ENCODE peak calls at places on chromosome 20, in eight cellular contexts. H is CD8-positive, alpha-beta T cell; M is AG09309; R is uterus; P is neural crest cell; U is GM12865; T is psoas muscle; F is AG04450. E is an unnamed sample.

GRCh38 chr20:25041813-25042530 is 16.0 kb downstream of the ACSS1 start:
- DNase-seq in H (no peak), R (no peak), F (no peak), P (no peak), M (no peak), U (no peak), T (peak), E (no peak)

GRCh38 chr20:9756660-9757059 is 82.2 kb downstream of the PAK5 start:
- DNase-seq in F (no peak), M (no peak), T (no peak), U (no peak), H (no peak), P (no peak), R (no peak), E (no peak)

GRCh38 chr20:41392871-41393704 is 26.5 kb upstream of the EMILIN3 start:
- DNase-seq in T (peak), F (no peak), R (peak), U (no peak), M (no peak), P (peak), H (no peak), E (no peak)

GRCh38 chr20:57350086-57350710 is 857 bp upstream of the RAE1 start:
- DNase-seq in F (no peak), T (no peak), R (no peak), P (no peak), U (no peak), M (peak), H (no peak), E (no peak)

GRCh38 chr20:53074811-53075314 is 102.7 kb downstream of the TSHZ2 start:
- DNase-seq in M (no peak), P (no peak), U (no peak), T (no peak), R (no peak), F (no peak), H (no peak), E (no peak)

GRCh38 chr20:2817891-2818595 is 1.9 kb downstream of the TMEM239 start:
- DNase-seq in U (no peak), F (no peak), R (no peak), P (no peak), T (peak), M (no peak), H (no peak), E (no peak)

GRCh38 chr20:36167826-36168634 is 13.5 kb downstream of the EPB41L1 start:
- DNase-seq in R (no peak), P (no peak), F (no peak), M (no peak), U (no peak), H (no peak), T (no peak), E (no peak)

GRCh38 chr20:63381781-63382431 is 20.8 kb upstream of the CHRNA4 start:
- DNase-seq in R (no peak), M (no peak), F (no peak), U (no peak), P (peak), T (no peak), H (peak), E (no peak)

GRCh38 chr20:53960586-53961386 is 109.6 kb downstream of the BCAS1 start:
- DNase-seq in M (no peak), R (no peak), T (no peak), H (no peak), F (no peak), U (no peak), P (no peak), E (no peak)

GRCh38 chr20:9200620-9201019 is 131.7 kb downstream of the PLCB4 start:
- DNase-seq in T (no peak), R (no peak), M (peak), H (no peak), F (no peak), P (no peak), U (no peak), E (no peak)

GRCh38 chr20:62203378-62204030 is 16.6 kb downstream of the HRH3 start:
- DNase-seq in U (no peak), F (no peak), P (no peak), H (no peak), R (no peak), M (no peak), T (peak), E (no peak)

GRCh38 chr20:60446273-60447111 is 488.3 kb downstream of the CDH26 start:
- DNase-seq in F (no peak), R (no peak), M (no peak), P (no peak), U (no peak), H (no peak), T (no peak), E (no peak)

GRCh38 chr20:37042986-37043972 is 52.5 kb downstream of the RBL1 start:
- DNase-seq in F (no peak), R (no peak), T (no peak), M (no peak), P (no peak), H (peak), U (peak), E (peak)

GRCh38 chr20:62624719-62625455 is 17.4 kb upstream of the SLCO4A1 start:
- DNase-seq in P (no peak), T (peak), F (no peak), M (no peak), H (no peak), R (no peak), U (no peak), E (no peak)

GRCh38 chr20:57659789-57660509 is 39.7 kb upstream of the ZBP1 start:
- DNase-seq in R (peak), M (no peak), F (no peak), T (peak), P (no peak), U (no peak), H (no peak), E (peak)

GRCh38 chr20:40019510-40019909 is 669.5 kb downstream of the MAFB start:
- DNase-seq in R (no peak), H (no peak), P (no peak), T (no peak), F (no peak), U (no peak), M (no peak), E (no peak)

GRCh38 chr20:3730803-3731370 is 1.6 kb upstream of the HSPA12B start:
- DNase-seq in R (no peak), P (no peak), T (peak), F (no peak), U (no peak), M (no peak), H (no peak), E (no peak)

GRCh38 chr20:57618091-57618765 is 2.0 kb downstream of the ZBP1 start:
- DNase-seq in F (no peak), P (no peak), T (peak), H (no peak), M (no peak), U (no peak), R (no peak), E (peak)

GRCh38 chr20:34948030-34948429 is 7.6 kb downstream of the GSS start:
- DNase-seq in T (no peak), F (peak), M (peak), U (no peak), P (no peak), R (no peak), H (no peak), E (no peak)

GRCh38 chr20:57794600-57795346 is 85.0 kb upstream of the PMEPA1 start:
- DNase-seq in F (no peak), T (no peak), M (no peak), P (no peak), R (no peak), H (no peak), U (no peak), E (no peak)

GRCh38 chr20:32570401-32571190 is 14.5 kb downstream of the NOL4L start:
- DNase-seq in F (no peak), R (no peak), H (no peak), T (no peak), M (no peak), U (no peak), P (no peak), E (no peak)

GRCh38 chr20:52838510-52839241 is 133.5 kb upstream of the TSHZ2 start:
- DNase-seq in U (no peak), M (no peak), H (no peak), F (no peak), P (no peak), R (no peak), T (no peak), E (no peak)

GRCh38 chr20:64247970-64248841 is 7.3 kb upstream of the PCMTD2 start:
- DNase-seq in H (no peak), U (peak), P (no peak), R (no peak), F (no peak), M (no peak), T (no peak), E (no peak)

GRCh38 chr20:373171-373890 is 7.2 kb upstream of the TRIB3 start:
- DNase-seq in H (no peak), T (no peak), R (peak), M (no peak), P (no peak), U (no peak), F (no peak), E (no peak)

GRCh38 chr20:47360489-47361267 is 4.2 kb upstream of the ZMYND8 start:
- DNase-seq in M (peak), T (peak), H (no peak), P (peak), R (peak), U (peak), F (peak), E (peak)

GRCh38 chr20:54170026-54170471 is 3.7 kb downstream of the CYP24A1 start:
- DNase-seq in H (no peak), T (no peak), P (no peak), R (no peak), U (no peak), M (no peak), F (no peak), E (no peak)

GRCh38 chr20:32159766-32160221 is 47.7 kb downstream of the PLAGL2 start:
- DNase-seq in F (no peak), R (no peak), P (no peak), U (no peak), T (no peak), H (no peak), M (no peak), E (no peak)

GRCh38 chr20:20277772-20278382 is 90.0 kb upstream of the INSM1 start:
- DNase-seq in P (no peak), H (no peak), T (peak), F (no peak), R (no peak), M (no peak), U (no peak), E (no peak)

GRCh38 chr20:53736757-53737403 is 143.2 kb upstream of the ZNF217 start:
- DNase-seq in T (no peak), R (no peak), P (no peak), U (peak), M (no peak), H (no peak), F (no peak), E (no peak)

GRCh38 chr20:19210426-19211155 is 1.9 kb upstream of the SLC24A3 start:
- DNase-seq in M (peak), P (no peak), H (no peak), R (peak), U (no peak), T (no peak), F (no peak), E (no peak)

GRCh38 chr20:9389321-9389720 is 125.1 kb upstream of the LAMP5 start:
- DNase-seq in M (no peak), R (no peak), H (no peak), P (no peak), T (no peak), F (no peak), U (no peak), E (peak)

GRCh38 chr20:57811373-57812020 is 101.7 kb upstream of the PMEPA1 start:
- DNase-seq in H (no peak), M (no peak), T (no peak), R (peak), F (no peak), U (no peak), P (peak), E (no peak)

GRCh38 chr20:58838174-58838573 is 12.5 kb downstream of the GNAS-AS1 start:
- DNase-seq in R (no peak), P (no peak), M (no peak), T (no peak), H (no peak), F (no peak), U (no peak), E (no peak)
- TF ChIP-seq CTCF in R (no peak), P (no peak), M (no peak), T (no peak), H (no peak), F (no peak), U (no peak), E (no peak)

DNA sequence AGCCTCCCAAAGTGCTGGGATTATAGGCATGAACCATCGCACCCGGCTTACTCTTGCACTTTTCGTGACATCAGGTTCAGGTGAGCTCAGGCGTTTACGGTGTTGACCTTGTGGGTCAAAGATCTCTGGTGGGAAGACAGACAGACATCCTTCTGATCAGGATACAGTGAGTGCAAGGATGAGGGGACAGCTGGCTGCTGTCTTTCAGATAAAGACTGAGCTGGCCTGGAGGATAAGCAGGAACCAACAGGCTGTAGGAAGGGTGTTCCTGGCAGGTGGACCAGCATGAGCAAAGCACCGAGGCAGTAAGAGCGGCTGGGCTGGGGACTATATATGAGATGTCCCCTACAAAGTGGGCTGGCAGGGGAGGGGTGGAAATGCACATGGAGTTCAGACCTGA is 11.1 kb upstream of the GTSF1L start:
- DNase-seq in R (no peak), F (no peak), M (no peak), U (no peak), T (no peak), H (no peak), P (no peak), E (no peak)
- TF ChIP-seq CTCF in R (no peak), F (no peak), M (no peak), U (no peak), T (no peak), H (no peak), P (no peak), E (no peak)

GRCh38 chr20:51591871-51592270 is 49.4 kb upstream of the NFATC2 start:
- DNase-seq in F (no peak), M (no peak), T (no peak), P (no peak), H (no peak), R (no peak), U (no peak), E (no peak)
- TF ChIP-seq CTCF in F (no peak), M (no peak), T (no peak), P (no peak), H (no peak), R (no peak), U (no peak), E (no peak)

GRCh38 chr20:49115565-49115964 is 69.5 kb downstream of the CSE1L start:
- DNase-seq in H (no peak), M (no peak), U (no peak), T (no peak), P (no peak), F (peak), R (no peak), E (no peak)
- TF ChIP-seq CTCF in H (no peak), M (peak), U (no peak), T (no peak), P (no peak), F (peak), R (no peak), E (no peak)

GRCh38 chr20:12159266-12159665 is 241.6 kb downstream of the BTBD3 start:
- DNase-seq in T (no peak), U (no peak), R (no peak), P (no peak), M (no peak), H (no peak), F (no peak), E (no peak)
- TF ChIP-seq CTCF in T (no peak), U (no peak), R (no peak), P (no peak), M (no peak), H (no peak), F (no peak), E (no peak)

DNA sequence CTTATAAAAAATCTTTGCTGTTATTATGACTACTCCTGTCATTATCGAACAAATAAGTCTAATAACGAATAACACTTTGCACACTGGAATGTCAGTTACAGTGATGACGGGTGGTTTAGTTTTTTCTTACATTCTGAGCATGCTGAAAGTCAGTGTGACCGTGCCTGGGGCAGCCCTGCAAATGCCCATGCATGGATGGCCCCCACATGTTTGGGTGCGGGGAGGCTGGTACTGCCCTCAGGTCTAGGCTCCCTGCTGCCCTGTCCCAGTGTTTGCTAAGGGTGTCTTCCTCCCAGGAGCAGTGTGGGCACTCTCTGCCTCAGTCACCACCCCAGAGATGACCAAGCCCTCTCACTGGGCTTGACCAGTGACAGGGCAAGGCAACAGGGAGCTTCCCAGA is 3.0 kb downstream of the CSTL1 start:
- DNase-seq in R (no peak), H (no peak), U (no peak), F (no peak), T (no peak), M (no peak), P (no peak), E (no peak)
- TF ChIP-seq CTCF in R (no peak), H (no peak), U (no peak), F (no peak), T (no peak), M (no peak), P (no peak), E (no peak)

DNA sequence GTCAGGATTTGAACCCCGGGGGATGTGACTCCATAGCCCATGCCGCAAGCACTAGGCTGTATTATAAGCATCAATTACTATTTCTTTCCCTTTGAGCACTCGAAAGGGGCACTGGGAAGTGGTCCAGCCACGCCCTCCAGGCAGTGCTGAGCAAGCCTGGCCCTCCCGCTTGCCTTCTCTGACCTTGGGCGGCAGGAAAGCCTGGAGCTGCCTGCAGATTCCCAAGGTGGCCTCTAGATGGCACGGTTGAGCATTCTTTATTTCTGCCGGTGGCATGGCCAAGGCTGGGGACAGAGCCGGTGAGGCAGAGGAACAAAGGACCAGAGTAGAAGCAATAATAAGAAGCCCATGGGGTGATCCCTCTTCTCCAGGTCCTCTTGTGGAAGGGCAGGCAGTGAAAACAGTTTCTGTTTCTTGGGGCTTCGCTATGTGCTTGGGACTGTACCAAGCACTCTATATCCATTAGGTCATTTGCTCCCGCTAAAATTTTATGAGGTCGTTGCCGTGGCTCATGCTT is 32.0 kb downstream of the ARHGAP40 start:
- DNase-seq in H (peak), U (peak), M (no peak), T (peak), R (no peak), P (peak), F (no peak), E (peak)
- TF ChIP-seq CTCF in H (peak), U (peak), M (peak), T (peak), R (peak), P (peak), F (peak), E (peak)